ENCODE peak calls at places on chromosomes 11 and 22, in four cellular contexts. One of them, this sample, is unnamed.

GRCh38 chr11:69352715-69353325 is 58.9 kb downstream of the MYEOV start:
- DNase-seq in activated T-helper 1 cell treated with anti-CD3 and anti-CD28 coated beads, Interleukin-12 subunit alpha, Interleukin-12 subunit beta, Interleukin-2, Interleukin-4 antibody, amounts not matched to agents 30 ng/mL and 10 ng/mL and 1 ng/mL, durations not matched to agents 14 hours and 24 hours and 36 hours: no peak
- DNase-seq in cardiac septum: peak; percentile 31
- DNase-seq in adipocyte: peak; percentile 67
- DNase-seq in this sample: no peak

GRCh38 chr11:1771700-1772099 is 8.0 kb upstream of the CTSD start:
- DNase-seq in activated T-helper 1 cell treated with anti-CD3 and anti-CD28 coated beads, Interleukin-12 subunit alpha, Interleukin-12 subunit beta, Interleukin-2, Interleukin-4 antibody, amounts not matched to agents 30 ng/mL and 10 ng/mL and 1 ng/mL, durations not matched to agents 14 hours and 24 hours and 36 hours: no peak
- DNase-seq in cardiac septum: peak; percentile 84
- DNase-seq in adipocyte: peak; percentile 79
- DNase-seq in this sample: no peak

GRCh38 chr11:59678118-59678812 is 9.4 kb upstream of the PATL1 start:
- DNase-seq in activated T-helper 1 cell treated with anti-CD3 and anti-CD28 coated beads, Interleukin-12 subunit alpha, Interleukin-12 subunit beta, Interleukin-2, Interleukin-4 antibody, amounts not matched to agents 30 ng/mL and 10 ng/mL and 1 ng/mL, durations not matched to agents 14 hours and 24 hours and 36 hours: no peak
- DNase-seq in cardiac septum: no peak
- DNase-seq in adipocyte: peak; percentile 31
- DNase-seq in this sample: no peak

GRCh38 chr11:11993814-11994213 is 14.6 kb downstream of the DKK3 start:
- DNase-seq in activated T-helper 1 cell treated with anti-CD3 and anti-CD28 coated beads, Interleukin-12 subunit alpha, Interleukin-12 subunit beta, Interleukin-2, Interleukin-4 antibody, amounts not matched to agents 30 ng/mL and 10 ng/mL and 1 ng/mL, durations not matched to agents 14 hours and 24 hours and 36 hours: no peak
- DNase-seq in cardiac septum: no peak
- DNase-seq in adipocyte: peak; percentile 94
- DNase-seq in this sample: no peak

GRCh38 chr11:132493786-132494185 is 1038.5 kb downstream of the OPCML start:
- DNase-seq in activated T-helper 1 cell treated with anti-CD3 and anti-CD28 coated beads, Interleukin-12 subunit alpha, Interleukin-12 subunit beta, Interleukin-2, Interleukin-4 antibody, amounts not matched to agents 30 ng/mL and 10 ng/mL and 1 ng/mL, durations not matched to agents 14 hours and 24 hours and 36 hours: no peak
- DNase-seq in cardiac septum: no peak
- DNase-seq in adipocyte: no peak
- DNase-seq in this sample: no peak

GRCh38 chr11:27963370-27963769 is 144.6 kb downstream of the KIF18A start:
- DNase-seq in activated T-helper 1 cell treated with anti-CD3 and anti-CD28 coated beads, Interleukin-12 subunit alpha, Interleukin-12 subunit beta, Interleukin-2, Interleukin-4 antibody, amounts not matched to agents 30 ng/mL and 10 ng/mL and 1 ng/mL, durations not matched to agents 14 hours and 24 hours and 36 hours: no peak
- DNase-seq in cardiac septum: no peak
- DNase-seq in adipocyte: no peak
- DNase-seq in this sample: no peak

GRCh38 chr11:70270877-70271634 is 566 bp downstream of the PPFIA1 start:
- DNase-seq in activated T-helper 1 cell treated with anti-CD3 and anti-CD28 coated beads, Interleukin-12 subunit alpha, Interleukin-12 subunit beta, Interleukin-2, Interleukin-4 antibody, amounts not matched to agents 30 ng/mL and 10 ng/mL and 1 ng/mL, durations not matched to agents 14 hours and 24 hours and 36 hours: peak; percentile 47
- DNase-seq in cardiac septum: peak; percentile 78
- DNase-seq in adipocyte: peak; percentile 78
- DNase-seq in this sample: peak; percentile 35

GRCh38 chr11:108160970-108161566 is 39.7 kb downstream of the ACAT1 start:
- DNase-seq in activated T-helper 1 cell treated with anti-CD3 and anti-CD28 coated beads, Interleukin-12 subunit alpha, Interleukin-12 subunit beta, Interleukin-2, Interleukin-4 antibody, amounts not matched to agents 30 ng/mL and 10 ng/mL and 1 ng/mL, durations not matched to agents 14 hours and 24 hours and 36 hours: no peak
- DNase-seq in cardiac septum: no peak
- DNase-seq in adipocyte: no peak
- DNase-seq in this sample: no peak

GRCh38 chr22:35563211-35563610 is 22.6 kb downstream of the RASD2 start:
- DNase-seq in activated T-helper 1 cell treated with anti-CD3 and anti-CD28 coated beads, Interleukin-12 subunit alpha, Interleukin-12 subunit beta, Interleukin-2, Interleukin-4 antibody, amounts not matched to agents 30 ng/mL and 10 ng/mL and 1 ng/mL, durations not matched to agents 14 hours and 24 hours and 36 hours: no peak
- DNase-seq in cardiac septum: no peak
- DNase-seq in adipocyte: no peak
- DNase-seq in this sample: no peak

GRCh38 chr11:60332923-60333322 is 5.9 kb downstream of the MS4A6E start:
- DNase-seq in activated T-helper 1 cell treated with anti-CD3 and anti-CD28 coated beads, Interleukin-12 subunit alpha, Interleukin-12 subunit beta, Interleukin-2, Interleukin-4 antibody, amounts not matched to agents 30 ng/mL and 10 ng/mL and 1 ng/mL, durations not matched to agents 14 hours and 24 hours and 36 hours: no peak
- DNase-seq in cardiac septum: no peak
- DNase-seq in adipocyte: no peak
- DNase-seq in this sample: no peak

GRCh38 chr22:37244114-37244921 is at the start of gene RAC2:
- DNase-seq in activated T-helper 1 cell treated with anti-CD3 and anti-CD28 coated beads, Interleukin-12 subunit alpha, Interleukin-12 subunit beta, Interleukin-2, Interleukin-4 antibody, amounts not matched to agents 30 ng/mL and 10 ng/mL and 1 ng/mL, durations not matched to agents 14 hours and 24 hours and 36 hours: peak; percentile 83
- DNase-seq in cardiac septum: peak; percentile 95
- DNase-seq in adipocyte: no peak
- DNase-seq in this sample: peak; percentile 82

GRCh38 chr11:94706211-94706610 is 61.9 kb upstream of the AMOTL1 start:
- DNase-seq in activated T-helper 1 cell treated with anti-CD3 and anti-CD28 coated beads, Interleukin-12 subunit alpha, Interleukin-12 subunit beta, Interleukin-2, Interleukin-4 antibody, amounts not matched to agents 30 ng/mL and 10 ng/mL and 1 ng/mL, durations not matched to agents 14 hours and 24 hours and 36 hours: no peak
- DNase-seq in cardiac septum: no peak
- DNase-seq in adipocyte: peak; percentile 33
- DNase-seq in this sample: no peak

GRCh38 chr11:69364901-69365300 is 70.9 kb downstream of the MYEOV start:
- DNase-seq in activated T-helper 1 cell treated with anti-CD3 and anti-CD28 coated beads, Interleukin-12 subunit alpha, Interleukin-12 subunit beta, Interleukin-2, Interleukin-4 antibody, amounts not matched to agents 30 ng/mL and 10 ng/mL and 1 ng/mL, durations not matched to agents 14 hours and 24 hours and 36 hours: no peak
- DNase-seq in cardiac septum: no peak
- DNase-seq in adipocyte: no peak
- DNase-seq in this sample: no peak

GRCh38 chr22:48758021-48758561 is 1069.6 kb downstream of the BRD1 start:
- DNase-seq in activated T-helper 1 cell treated with anti-CD3 and anti-CD28 coated beads, Interleukin-12 subunit alpha, Interleukin-12 subunit beta, Interleukin-2, Interleukin-4 antibody, amounts not matched to agents 30 ng/mL and 10 ng/mL and 1 ng/mL, durations not matched to agents 14 hours and 24 hours and 36 hours: no peak
- DNase-seq in cardiac septum: peak; percentile 51
- DNase-seq in adipocyte: no peak
- DNase-seq in this sample: peak; percentile 1

GRCh38 chr11:65128182-65129145 is 5.9 kb downstream of the SYVN1 start:
- DNase-seq in activated T-helper 1 cell treated with anti-CD3 and anti-CD28 coated beads, Interleukin-12 subunit alpha, Interleukin-12 subunit beta, Interleukin-2, Interleukin-4 antibody, amounts not matched to agents 30 ng/mL and 10 ng/mL and 1 ng/mL, durations not matched to agents 14 hours and 24 hours and 36 hours: no peak
- DNase-seq in cardiac septum: no peak
- DNase-seq in adipocyte: no peak
- DNase-seq in this sample: no peak

GRCh38 chr22:19898831-19899567 is 42.6 kb upstream of the COMT start:
- DNase-seq in activated T-helper 1 cell treated with anti-CD3 and anti-CD28 coated beads, Interleukin-12 subunit alpha, Interleukin-12 subunit beta, Interleukin-2, Interleukin-4 antibody, amounts not matched to agents 30 ng/mL and 10 ng/mL and 1 ng/mL, durations not matched to agents 14 hours and 24 hours and 36 hours: no peak
- DNase-seq in cardiac septum: no peak
- DNase-seq in adipocyte: no peak
- DNase-seq in this sample: no peak

GRCh38 chr22:27627444-27627833 is 174.1 kb downstream of the MN1 start:
- DNase-seq in activated T-helper 1 cell treated with anti-CD3 and anti-CD28 coated beads, Interleukin-12 subunit alpha, Interleukin-12 subunit beta, Interleukin-2, Interleukin-4 antibody, amounts not matched to agents 30 ng/mL and 10 ng/mL and 1 ng/mL, durations not matched to agents 14 hours and 24 hours and 36 hours: no peak
- DNase-seq in cardiac septum: no peak
- DNase-seq in adipocyte: no peak
- DNase-seq in this sample: no peak

GRCh38 chr22:31537019-31537535 is 40.7 kb downstream of the SFI1 start:
- DNase-seq in activated T-helper 1 cell treated with anti-CD3 and anti-CD28 coated beads, Interleukin-12 subunit alpha, Interleukin-12 subunit beta, Interleukin-2, Interleukin-4 antibody, amounts not matched to agents 30 ng/mL and 10 ng/mL and 1 ng/mL, durations not matched to agents 14 hours and 24 hours and 36 hours: peak; percentile 64
- DNase-seq in cardiac septum: no peak
- DNase-seq in adipocyte: no peak
- DNase-seq in this sample: peak; percentile 26

GRCh38 chr11:134646561-134646960 is 234.5 kb upstream of the B3GAT1 start:
- DNase-seq in activated T-helper 1 cell treated with anti-CD3 and anti-CD28 coated beads, Interleukin-12 subunit alpha, Interleukin-12 subunit beta, Interleukin-2, Interleukin-4 antibody, amounts not matched to agents 30 ng/mL and 10 ng/mL and 1 ng/mL, durations not matched to agents 14 hours and 24 hours and 36 hours: no peak
- DNase-seq in cardiac septum: no peak
- DNase-seq in adipocyte: no peak
- DNase-seq in this sample: no peak

GRCh38 chr11:130403301-130403804 is 25.1 kb downstream of the ADAMTS8 start:
- DNase-seq in activated T-helper 1 cell treated with anti-CD3 and anti-CD28 coated beads, Interleukin-12 subunit alpha, Interleukin-12 subunit beta, Interleukin-2, Interleukin-4 antibody, amounts not matched to agents 30 ng/mL and 10 ng/mL and 1 ng/mL, durations not matched to agents 14 hours and 24 hours and 36 hours: no peak
- DNase-seq in cardiac septum: peak; percentile 81
- DNase-seq in adipocyte: peak; percentile 94
- DNase-seq in this sample: no peak

GRCh38 chr11:116294630-116295029 is 478.2 kb downstream of the BUD13 start:
- DNase-seq in activated T-helper 1 cell treated with anti-CD3 and anti-CD28 coated beads, Interleukin-12 subunit alpha, Interleukin-12 subunit beta, Interleukin-2, Interleukin-4 antibody, amounts not matched to agents 30 ng/mL and 10 ng/mL and 1 ng/mL, durations not matched to agents 14 hours and 24 hours and 36 hours: no peak
- DNase-seq in cardiac septum: no peak
- DNase-seq in adipocyte: peak; percentile 2
- DNase-seq in this sample: no peak

GRCh38 chr22:36064358-36064757 is 35.7 kb upstream of the RBFOX2 start:
- DNase-seq in activated T-helper 1 cell treated with anti-CD3 and anti-CD28 coated beads, Interleukin-12 subunit alpha, Interleukin-12 subunit beta, Interleukin-2, Interleukin-4 antibody, amounts not matched to agents 30 ng/mL and 10 ng/mL and 1 ng/mL, durations not matched to agents 14 hours and 24 hours and 36 hours: no peak
- DNase-seq in cardiac septum: no peak
- DNase-seq in adipocyte: no peak
- DNase-seq in this sample: no peak

GRCh38 chr22:29206372-29207230 is 905 bp downstream of the EMID1 start:
- DNase-seq in activated T-helper 1 cell treated with anti-CD3 and anti-CD28 coated beads, Interleukin-12 subunit alpha, Interleukin-12 subunit beta, Interleukin-2, Interleukin-4 antibody, amounts not matched to agents 30 ng/mL and 10 ng/mL and 1 ng/mL, durations not matched to agents 14 hours and 24 hours and 36 hours: no peak
- DNase-seq in cardiac septum: no peak
- DNase-seq in adipocyte: no peak
- DNase-seq in this sample: no peak

This sample was measured in activated T-helper 2 cell treated with anti-CD3 and anti-CD28 coated beads, Interferon-gamma antibody, Interleukin-2, Interleukin-4, amounts not matched to agents 10 μg/mL and 5 μg/mL and 100 μg/mL, durations not matched to agents 14 hours and 24 hours and 36 hours.